ENCODE peak calls at places on chromosome 17, in six cellular contexts. R, V, K, U, N and S are unnamed samples.

GRCh38 chr17:36849871-36850348 is 87.4 kb upstream of the LHX1 start:
- DNase-seq in R (peak; percentile 34), V (peak; percentile 78), K (no peak), U (no peak), N (no peak), S (peak; percentile 63)

GRCh38 chr17:29977836-29978235 is 36.4 kb downstream of the EFCAB5 start:
- DNase-seq in R (peak; percentile 21), V (peak; percentile 63), K (no peak), U (no peak), N (no peak), S (peak; percentile 63)

GRCh38 chr17:57557793-57558681 is 187.1 kb downstream of the CCDC182 start:
- DNase-seq in R (peak; percentile 62), V (peak; percentile 91), K (no peak), U (no peak), N (no peak), S (peak; percentile 67)

GRCh38 chr17:83012873-83013778 is 66.3 kb upstream of the METRNL start:
- DNase-seq in R (peak; percentile 95), V (peak; percentile 36), K (no peak), U (no peak), N (no peak), S (no peak)

GRCh38 chr17:59618894-59619312 is 792 bp upstream of the CLTC start:
- DNase-seq in R (no peak), V (peak; percentile 96), K (no peak), U (no peak), N (no peak), S (no peak)

GRCh38 chr17:76447931-76448652 is 4.9 kb downstream of the UBE2O start:
- DNase-seq in R (no peak), V (no peak), K (peak; percentile 63), U (no peak), N (no peak), S (peak; percentile 43)

GRCh38 chr17:76561799-76562268 is 22.0 kb downstream of the PRCD start:
- DNase-seq in R (no peak), V (peak; percentile 17), K (no peak), U (no peak), N (no peak), S (peak; percentile 46)

GRCh38 chr17:64410750-64411490 is 20.3 kb upstream of the PECAM1 start:
- DNase-seq in R (no peak), V (no peak), K (no peak), U (no peak), N (no peak), S (no peak)

GRCh38 chr17:79803997-79804855 is 7.3 kb upstream of the CBX8 start:
- DNase-seq in R (peak; percentile 29), V (no peak), K (no peak), U (no peak), N (no peak), S (peak; percentile 21)

GRCh38 chr17:17125136-17126084 is 80.7 kb downstream of the PLD6 start:
- DNase-seq in R (peak; percentile 34), V (peak; percentile 47), K (no peak), U (no peak), N (no peak), S (no peak)

GRCh38 chr17:81401727-81402529 is 6.7 kb downstream of the BAHCC1 start:
- DNase-seq in R (peak; percentile 51), V (peak; percentile 47), K (peak; percentile 74), U (peak; percentile 61), N (peak; percentile 58), S (peak; percentile 57)

GRCh38 chr17:82565551-82565950 is 46.0 kb downstream of the FOXK2 start:
- DNase-seq in R (no peak), V (peak; percentile 37), K (no peak), U (no peak), N (no peak), S (peak; percentile 29)

GRCh38 chr17:27403480-27404005 is 52.7 kb upstream of the KSR1 start:
- DNase-seq in R (no peak), V (no peak), K (no peak), U (no peak), N (no peak), S (no peak)

GRCh38 chr17:17474341-17474740 is 2.5 kb upstream of the MED9 start:
- DNase-seq in R (no peak), V (no peak), K (no peak), U (no peak), N (no peak), S (no peak)

GRCh38 chr17:39171933-39172332 is 6.0 kb upstream of the ARL5C start:
- DNase-seq in R (no peak), V (no peak), K (no peak), U (no peak), N (no peak), S (no peak)

GRCh38 chr17:79942591-79943353 is 92.9 kb downstream of the TBC1D16 start:
- DNase-seq in R (peak; percentile 50), V (no peak), K (peak; percentile 37), U (peak; percentile 17), N (peak; percentile 92), S (no peak)

GRCh38 chr17:41624208-41625101 is at the start of gene KRT17:
- DNase-seq in R (no peak), V (no peak), K (no peak), U (no peak), N (peak; percentile 34), S (no peak)

GRCh38 chr17:13117616-13118015 is 99.8 kb upstream of the ELAC2 start:
- DNase-seq in R (no peak), V (no peak), K (no peak), U (no peak), N (no peak), S (no peak)

GRCh38 chr17:42221886-42222745 is 27.8 kb upstream of the GHDC start:
- DNase-seq in R (peak; percentile 72), V (peak; percentile 83), K (no peak), U (peak; percentile 36), N (no peak), S (peak; percentile 64)

GRCh38 chr17:81002409-81003361 is 11.0 kb downstream of the CHMP6 start:
- DNase-seq in R (peak; percentile 72), V (peak; percentile 44), K (peak; percentile 72), U (peak; percentile 63), N (peak; percentile 74), S (peak; percentile 85)

GRCh38 chr17:50177983-50178834 is 12.4 kb downstream of the SGCA start:
- DNase-seq in R (peak; percentile 97), V (peak; percentile 96), K (peak; percentile 92), U (peak; percentile 80), N (peak; percentile 87), S (peak; percentile 96)

GRCh38 chr17:82520041-82520910 is 744 bp downstream of the FOXK2 start:
- DNase-seq in R (no peak), V (peak; percentile 38), K (peak; percentile 40), U (peak; percentile 20), N (peak; percentile 68), S (peak; percentile 38)

GRCh38 chr17:5508855-5509254 is 22.5 kb downstream of the MIS12 start:
- DNase-seq in R (no peak), V (peak; percentile 86), K (no peak), U (no peak), N (no peak), S (peak; percentile 57)

GRCh38 chr17:18920911-18921441 is 31.0 kb upstream of the SLC5A10 start:
- DNase-seq in R (no peak), V (peak; percentile 20), K (no peak), U (no peak), N (no peak), S (peak; percentile 22)

GRCh38 chr17:44095388-44095646 is 24.8 kb downstream of the G6PC3 start:
- DNase-seq in R (no peak), V (no peak), K (no peak), U (no peak), N (no peak), S (no peak)

GRCh38 chr17:35889818-35890773 is 9.9 kb upstream of the CCL5 start:
- DNase-seq in R (peak; percentile 47), V (peak; percentile 88), K (peak; percentile 39), U (no peak), N (no peak), S (peak; percentile 83)

GRCh38 chr17:27821318-27821717 is 21.0 kb upstream of the NOS2 start:
- DNase-seq in R (no peak), V (no peak), K (no peak), U (no peak), N (no peak), S (no peak)

GRCh38 chr17:17179371-17179827 is 26.7 kb downstream of the PLD6 start:
- DNase-seq in R (no peak), V (no peak), K (no peak), U (no peak), N (no peak), S (no peak)

GRCh38 chr17:81090361-81091133 is 55.6 kb downstream of the BAIAP2 start:
- DNase-seq in R (peak; percentile 84), V (no peak), K (peak; percentile 83), U (peak; percentile 62), N (no peak), S (peak; percentile 32)

DNA sequence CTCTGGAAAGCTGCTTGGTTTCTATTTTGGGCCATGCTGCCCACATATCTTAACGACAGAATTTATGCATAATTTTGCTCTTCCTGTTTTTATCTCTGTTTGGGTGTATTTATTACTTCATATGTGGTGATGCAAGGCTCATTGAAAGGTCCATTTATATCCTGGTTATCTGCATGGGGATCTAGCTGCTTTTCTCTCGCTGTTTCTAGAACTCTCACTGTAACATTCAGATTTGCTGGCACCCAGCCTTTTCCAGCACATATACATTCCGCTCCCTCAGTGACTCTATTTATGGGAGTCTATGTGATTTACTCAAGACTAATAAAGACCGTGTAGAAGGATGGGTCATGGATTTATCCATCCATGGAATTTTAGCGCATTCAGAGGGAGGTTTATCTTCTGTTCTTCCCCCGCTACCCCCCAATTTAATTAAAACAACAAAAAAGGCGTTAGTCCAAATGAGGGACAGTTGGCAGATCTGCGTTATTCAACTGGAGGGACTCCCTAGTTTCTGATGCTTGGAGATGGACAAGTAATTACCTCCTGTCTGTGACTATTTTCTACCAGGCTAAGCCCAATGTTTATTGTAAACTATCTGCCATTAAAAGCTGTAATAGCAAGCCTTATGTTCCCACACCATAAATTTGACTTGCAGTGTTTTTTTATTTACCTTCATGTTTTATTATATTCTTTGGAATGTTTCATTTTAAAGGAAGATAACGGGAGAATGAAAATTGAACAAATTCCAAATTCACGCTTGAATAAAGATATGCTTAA is 19.8 kb upstream of the MARCHF10 start:
- DNase-seq in R (peak; percentile 81), V (peak; percentile 79), K (no peak), U (no peak), N (no peak), S (peak; percentile 48)
- H3K4me3 ChIP-seq in R (peak overlapping the region; percentile 25), V (no peak overlapping the region), K (no peak overlapping the region), U (no peak overlapping the region), N (no peak overlapping the region), S (no peak overlapping the region)

GRCh38 chr17:68398731-68399637 is 58.3 kb downstream of the WIPI1 start:
- DNase-seq in R (peak; percentile 86), V (peak; percentile 90), K (peak; percentile 52), U (peak; percentile 49), N (peak; percentile 65), S (peak; percentile 76)
- TF ChIP-seq CTCF in R (peak; percentile 92), V (peak; percentile 95), K (peak; percentile 73), U (peak; percentile 81), N (peak; percentile 34), S (peak; percentile 81)

DNA sequence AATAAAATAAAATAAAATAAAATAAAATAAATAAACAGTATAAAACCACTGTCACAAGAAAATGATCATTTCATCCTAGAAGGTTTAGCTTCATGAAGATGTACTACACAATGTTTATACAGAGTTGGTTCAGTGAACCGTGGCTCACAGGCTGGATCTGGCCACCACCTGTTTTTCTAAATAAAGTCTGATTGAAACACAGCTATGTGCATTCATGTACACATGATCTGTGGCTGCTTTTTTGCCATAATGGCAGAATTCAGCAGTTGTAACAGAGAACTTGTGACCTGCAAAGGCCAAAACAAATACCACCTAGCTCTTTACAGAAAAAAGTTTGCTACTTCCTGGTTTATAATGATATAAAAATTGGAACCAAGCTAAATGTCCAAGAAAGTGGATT is 12.6 kb upstream of the RPRML start:
- DNase-seq in R (no peak), V (no peak), K (no peak), U (no peak), N (no peak), S (no peak)
- H3K4me3 ChIP-seq in R (no peak overlapping the region), V (no peak overlapping the region), K (no peak overlapping the region), U (no peak overlapping the region), N (no peak overlapping the region), S (no peak overlapping the region)

GRCh38 chr17:28948873-28949184 is 2.5 kb downstream of the PHF12 start:
- DNase-seq in R (no peak), V (peak; percentile 60), K (no peak), U (no peak), N (no peak), S (no peak)
- TF ChIP-seq CTCF in R (no peak), V (no peak), K (no peak), U (no peak), N (no peak), S (no peak)